ENCODE peak calls at places on chromosomes 5 and 9, in nine cellular contexts. One of them, this sample, is unnamed. For H3K36me3, the result is how much of the 10 kb centered on the place peaks cover.

GRCh38 chr9:123419091-123419490 is 63.1 kb downstream of the CRB2 start:
- DNase-seq in IMR-90: no peak
- DNase-seq in esophagus squamous epithelium: no peak
- DNase-seq in bronchial epithelial cell: no peak
- DNase-seq in fibroblast of lung: no peak
- DNase-seq in psoas muscle: no peak
- DNase-seq in HepG2: no peak
- DNase-seq in brain microvascular endothelial cell: no peak
- DNase-seq in body of pancreas: no peak
- DNase-seq in this sample: no peak

GRCh38 chr5:143775258-143775657 is 36.7 kb upstream of the HMHB1 start:
- DNase-seq in body of pancreas: no peak
- DNase-seq in fibroblast of lung: peak
- DNase-seq in HepG2: no peak
- DNase-seq in esophagus squamous epithelium: no peak
- DNase-seq in bronchial epithelial cell: peak
- DNase-seq in brain microvascular endothelial cell: peak
- DNase-seq in psoas muscle: no peak
- DNase-seq in IMR-90: peak
- DNase-seq in this sample: no peak

GRCh38 chr5:1785984-1786383 is 13.7 kb downstream of the MRPL36 start:
- DNase-seq in bronchial epithelial cell: no peak
- DNase-seq in HepG2: no peak
- DNase-seq in brain microvascular endothelial cell: no peak
- DNase-seq in IMR-90: no peak
- DNase-seq in psoas muscle: no peak
- DNase-seq in esophagus squamous epithelium: no peak
- DNase-seq in fibroblast of lung: no peak
- DNase-seq in body of pancreas: peak
- DNase-seq in this sample: peak

GRCh38 chr5:25448190-25448621 is 803.4 kb upstream of the CDH10 start:
- DNase-seq in bronchial epithelial cell: peak
- DNase-seq in brain microvascular endothelial cell: no peak
- DNase-seq in esophagus squamous epithelium: no peak
- DNase-seq in fibroblast of lung: no peak
- DNase-seq in IMR-90: no peak
- DNase-seq in body of pancreas: no peak
- DNase-seq in HepG2: no peak
- DNase-seq in psoas muscle: no peak
- DNase-seq in this sample: no peak

GRCh38 chr9:121288874-121289553 is 21.1 kb downstream of the GSN start:
- DNase-seq in esophagus squamous epithelium: no peak
- DNase-seq in body of pancreas: peak
- DNase-seq in bronchial epithelial cell: peak
- DNase-seq in IMR-90: peak
- DNase-seq in HepG2: peak
- DNase-seq in fibroblast of lung: peak
- DNase-seq in psoas muscle: peak
- DNase-seq in brain microvascular endothelial cell: no peak
- DNase-seq in this sample: peak

GRCh38 chr9:75979362-75979761 is 88.9 kb downstream of the PCSK5 start:
- DNase-seq in HepG2: peak
- DNase-seq in body of pancreas: no peak
- DNase-seq in fibroblast of lung: no peak
- DNase-seq in esophagus squamous epithelium: no peak
- DNase-seq in bronchial epithelial cell: no peak
- DNase-seq in IMR-90: peak
- DNase-seq in brain microvascular endothelial cell: peak
- DNase-seq in psoas muscle: no peak
- DNase-seq in this sample: no peak

GRCh38 chr5:1460054-1460682 is 14.9 kb upstream of the SLC6A3 start:
- DNase-seq in brain microvascular endothelial cell: no peak
- DNase-seq in esophagus squamous epithelium: no peak
- DNase-seq in psoas muscle: peak
- DNase-seq in IMR-90: no peak
- DNase-seq in bronchial epithelial cell: no peak
- DNase-seq in HepG2: no peak
- DNase-seq in body of pancreas: no peak
- DNase-seq in fibroblast of lung: no peak
- DNase-seq in this sample: no peak

GRCh38 chr9:93089481-93089991 is 6.5 kb upstream of the CARD19 start:
- DNase-seq in bronchial epithelial cell: no peak
- DNase-seq in fibroblast of lung: no peak
- DNase-seq in IMR-90: no peak
- DNase-seq in body of pancreas: no peak
- DNase-seq in esophagus squamous epithelium: no peak
- DNase-seq in HepG2: no peak
- DNase-seq in brain microvascular endothelial cell: no peak
- DNase-seq in psoas muscle: no peak
- DNase-seq in this sample: peak

GRCh38 chr5:100903036-100903887 is at the start of gene ST8SIA4:
- DNase-seq in psoas muscle: peak
- DNase-seq in esophagus squamous epithelium: peak
- DNase-seq in bronchial epithelial cell: peak
- DNase-seq in body of pancreas: peak
- DNase-seq in IMR-90: peak
- DNase-seq in fibroblast of lung: peak
- DNase-seq in HepG2: no peak
- DNase-seq in brain microvascular endothelial cell: peak
- DNase-seq in this sample: peak

GRCh38 chr5:60586307-60586901 is 113.6 kb downstream of the DEPDC1B start:
- DNase-seq in esophagus squamous epithelium: no peak
- DNase-seq in brain microvascular endothelial cell: peak
- DNase-seq in HepG2: peak
- DNase-seq in psoas muscle: no peak
- DNase-seq in fibroblast of lung: peak
- DNase-seq in bronchial epithelial cell: peak
- DNase-seq in IMR-90: peak
- DNase-seq in body of pancreas: no peak
- DNase-seq in this sample: no peak

GRCh38 chr9:34363619-34364351 is 12.9 kb downstream of the MYORG start:
- DNase-seq in IMR-90: no peak
- DNase-seq in HepG2: no peak
- DNase-seq in esophagus squamous epithelium: no peak
- DNase-seq in brain microvascular endothelial cell: no peak
- DNase-seq in bronchial epithelial cell: no peak
- DNase-seq in psoas muscle: peak
- DNase-seq in body of pancreas: no peak
- DNase-seq in fibroblast of lung: no peak
- DNase-seq in this sample: no peak

GRCh38 chr9:114423181-114423580 is 35.4 kb upstream of the AKNA start:
- DNase-seq in HepG2: no peak
- DNase-seq in brain microvascular endothelial cell: no peak
- DNase-seq in IMR-90: no peak
- DNase-seq in esophagus squamous epithelium: no peak
- DNase-seq in fibroblast of lung: no peak
- DNase-seq in body of pancreas: no peak
- DNase-seq in bronchial epithelial cell: no peak
- DNase-seq in psoas muscle: no peak
- DNase-seq in this sample: no peak

GRCh38 chr9:98781588-98782383 is 14.6 kb downstream of the ANKS6 start:
- DNase-seq in fibroblast of lung: peak
- DNase-seq in IMR-90: no peak
- DNase-seq in brain microvascular endothelial cell: no peak
- DNase-seq in esophagus squamous epithelium: no peak
- DNase-seq in bronchial epithelial cell: peak
- DNase-seq in HepG2: peak
- DNase-seq in body of pancreas: no peak
- DNase-seq in psoas muscle: no peak
- DNase-seq in this sample: no peak

GRCh38 chr5:134304306-134304705 is 62.7 kb downstream of the CDKL3 start:
- DNase-seq in bronchial epithelial cell: no peak
- DNase-seq in fibroblast of lung: no peak
- DNase-seq in brain microvascular endothelial cell: no peak
- DNase-seq in body of pancreas: no peak
- DNase-seq in IMR-90: no peak
- DNase-seq in HepG2: no peak
- DNase-seq in psoas muscle: no peak
- DNase-seq in esophagus squamous epithelium: no peak
- DNase-seq in this sample: no peak

GRCh38 chr5:31935702-31936347 is 238.3 kb downstream of the GOLPH3 start:
- DNase-seq in IMR-90: no peak
- DNase-seq in HepG2: no peak
- DNase-seq in bronchial epithelial cell: peak
- DNase-seq in body of pancreas: peak
- DNase-seq in psoas muscle: no peak
- DNase-seq in fibroblast of lung: no peak
- DNase-seq in brain microvascular endothelial cell: no peak
- DNase-seq in esophagus squamous epithelium: no peak
- DNase-seq in this sample: no peak

GRCh38 chr5:112159435-112159834 is 259.6 kb downstream of the EPB41L4A start:
- DNase-seq in IMR-90: peak
- DNase-seq in fibroblast of lung: no peak
- DNase-seq in brain microvascular endothelial cell: no peak
- DNase-seq in psoas muscle: peak
- DNase-seq in body of pancreas: no peak
- DNase-seq in HepG2: no peak
- DNase-seq in bronchial epithelial cell: no peak
- DNase-seq in esophagus squamous epithelium: no peak
- DNase-seq in this sample: no peak

GRCh38 chr9:5518061-5518936 is 8.0 kb downstream of the PDCD1LG2 start:
- DNase-seq in bronchial epithelial cell: no peak
- DNase-seq in IMR-90: no peak
- DNase-seq in body of pancreas: no peak
- DNase-seq in HepG2: no peak
- DNase-seq in psoas muscle: peak
- DNase-seq in brain microvascular endothelial cell: no peak
- DNase-seq in esophagus squamous epithelium: no peak
- DNase-seq in fibroblast of lung: no peak
- DNase-seq in this sample: no peak

GRCh38 chr5:159448-160172 is 31.7 kb upstream of the LRRC14B start:
- DNase-seq in IMR-90: peak
- DNase-seq in psoas muscle: no peak
- DNase-seq in fibroblast of lung: peak
- DNase-seq in esophagus squamous epithelium: no peak
- DNase-seq in body of pancreas: no peak
- DNase-seq in brain microvascular endothelial cell: peak
- DNase-seq in bronchial epithelial cell: no peak
- DNase-seq in HepG2: no peak
- DNase-seq in this sample: no peak

GRCh38 chr9:23686257-23686656 is 139.8 kb downstream of the ELAVL2 start:
- DNase-seq in psoas muscle: no peak
- DNase-seq in IMR-90: no peak
- DNase-seq in brain microvascular endothelial cell: no peak
- DNase-seq in HepG2: no peak
- DNase-seq in body of pancreas: no peak
- DNase-seq in fibroblast of lung: peak
- DNase-seq in bronchial epithelial cell: peak
- DNase-seq in esophagus squamous epithelium: no peak
- DNase-seq in this sample: no peak

GRCh38 chr5:75620184-75620959 is 9.1 kb downstream of the ANKDD1B start:
- DNase-seq in body of pancreas: no peak
- DNase-seq in brain microvascular endothelial cell: no peak
- DNase-seq in fibroblast of lung: no peak
- DNase-seq in psoas muscle: no peak
- DNase-seq in bronchial epithelial cell: peak
- DNase-seq in IMR-90: no peak
- DNase-seq in esophagus squamous epithelium: no peak
- DNase-seq in HepG2: peak
- DNase-seq in this sample: no peak

GRCh38 chr9:128251701-128252100 is 24.1 kb downstream of the GOLGA2 start:
- DNase-seq in psoas muscle: no peak
- DNase-seq in body of pancreas: no peak
- DNase-seq in esophagus squamous epithelium: no peak
- DNase-seq in fibroblast of lung: peak
- DNase-seq in brain microvascular endothelial cell: no peak
- DNase-seq in IMR-90: no peak
- DNase-seq in bronchial epithelial cell: no peak
- DNase-seq in HepG2: no peak
- DNase-seq in this sample: no peak
- H3K36me3 ChIP-seq in psoas muscle: under half
- H3K36me3 ChIP-seq in body of pancreas: under half
- H3K36me3 ChIP-seq in esophagus squamous epithelium: under half
- H3K36me3 ChIP-seq in fibroblast of lung: under half
- H3K36me3 ChIP-seq in brain microvascular endothelial cell: under half
- H3K36me3 ChIP-seq in IMR-90: under half
- H3K36me3 ChIP-seq in bronchial epithelial cell: under half
- H3K36me3 ChIP-seq in HepG2: under half
- H3K36me3 ChIP-seq in this sample: under half

GRCh38 chr9:37946971-37947370 is 43.0 kb upstream of the SLC25A51 start:
- DNase-seq in IMR-90: no peak
- DNase-seq in fibroblast of lung: no peak
- DNase-seq in body of pancreas: no peak
- DNase-seq in esophagus squamous epithelium: no peak
- DNase-seq in brain microvascular endothelial cell: no peak
- DNase-seq in bronchial epithelial cell: no peak
- DNase-seq in HepG2: no peak
- DNase-seq in psoas muscle: no peak
- DNase-seq in this sample: no peak
- H3K36me3 ChIP-seq in IMR-90: half or more
- H3K36me3 ChIP-seq in fibroblast of lung: under half
- H3K36me3 ChIP-seq in body of pancreas: under half
- H3K36me3 ChIP-seq in esophagus squamous epithelium: under half
- H3K36me3 ChIP-seq in brain microvascular endothelial cell: half or more
- H3K36me3 ChIP-seq in bronchial epithelial cell: under half
- H3K36me3 ChIP-seq in HepG2: half or more
- H3K36me3 ChIP-seq in psoas muscle: under half
- H3K36me3 ChIP-seq in this sample: under half

DNA sequence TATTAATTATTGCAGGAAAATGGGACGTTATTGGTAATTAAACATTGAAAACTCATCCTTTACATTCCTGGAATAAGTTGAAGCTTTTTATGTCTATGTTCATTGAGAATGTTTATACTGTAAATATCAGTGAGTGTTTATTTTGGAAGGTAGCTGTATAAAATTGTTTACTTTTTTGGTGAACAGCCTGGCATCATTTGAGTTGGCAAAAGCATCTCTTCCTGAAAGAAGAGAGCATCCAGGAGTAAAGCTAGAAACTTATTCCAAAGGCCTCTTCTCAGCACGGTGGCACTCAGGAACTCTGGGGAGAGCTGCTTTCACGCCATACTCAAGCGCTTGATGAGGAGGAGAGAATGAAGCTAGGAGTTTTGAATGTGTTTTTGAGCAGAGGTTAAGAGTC is 79.9 kb downstream of the GAPVD1 start:
- DNase-seq in brain microvascular endothelial cell: no peak
- DNase-seq in HepG2: no peak
- DNase-seq in fibroblast of lung: no peak
- DNase-seq in IMR-90: no peak
- DNase-seq in body of pancreas: no peak
- DNase-seq in psoas muscle: no peak
- DNase-seq in esophagus squamous epithelium: no peak
- DNase-seq in bronchial epithelial cell: no peak
- DNase-seq in this sample: no peak
- H3K36me3 ChIP-seq in brain microvascular endothelial cell: under half
- H3K36me3 ChIP-seq in HepG2: under half
- H3K36me3 ChIP-seq in fibroblast of lung: under half
- H3K36me3 ChIP-seq in IMR-90: under half
- H3K36me3 ChIP-seq in body of pancreas: under half
- H3K36me3 ChIP-seq in psoas muscle: under half
- H3K36me3 ChIP-seq in esophagus squamous epithelium: under half
- H3K36me3 ChIP-seq in bronchial epithelial cell: under half
- H3K36me3 ChIP-seq in this sample: under half

DNA sequence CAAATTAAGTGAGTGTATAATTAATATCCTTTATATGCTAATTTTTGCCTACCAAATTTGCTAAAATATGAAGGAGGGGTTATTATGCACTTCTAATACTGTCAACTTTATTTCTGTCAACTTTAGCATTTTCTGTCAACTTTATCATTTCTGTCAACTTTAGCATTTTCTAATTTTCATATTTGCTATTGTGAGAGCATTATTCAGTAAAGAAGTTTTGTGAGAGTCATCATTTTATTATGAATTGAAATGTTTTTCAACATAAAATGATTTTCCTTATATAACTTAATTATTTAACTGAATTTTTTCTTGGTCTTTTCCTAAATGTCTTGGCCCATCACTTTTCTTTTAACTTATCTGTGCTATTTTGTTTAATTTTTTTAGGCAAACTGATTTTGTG is 58.2 kb downstream of the FBXO4 start:
- DNase-seq in psoas muscle: no peak
- DNase-seq in HepG2: no peak
- DNase-seq in bronchial epithelial cell: no peak
- DNase-seq in body of pancreas: no peak
- DNase-seq in brain microvascular endothelial cell: no peak
- DNase-seq in fibroblast of lung: no peak
- DNase-seq in IMR-90: no peak
- DNase-seq in esophagus squamous epithelium: no peak
- DNase-seq in this sample: no peak
- H3K36me3 ChIP-seq in psoas muscle: under half
- H3K36me3 ChIP-seq in HepG2: under half
- H3K36me3 ChIP-seq in bronchial epithelial cell: under half
- H3K36me3 ChIP-seq in body of pancreas: under half
- H3K36me3 ChIP-seq in brain microvascular endothelial cell: under half
- H3K36me3 ChIP-seq in fibroblast of lung: under half
- H3K36me3 ChIP-seq in IMR-90: under half
- H3K36me3 ChIP-seq in esophagus squamous epithelium: under half
- H3K36me3 ChIP-seq in this sample: under half